ENCODE peak calls at places on chromosomes 2 and 18, in seven cellular contexts. H is HCT116, M is fibroblast of lung, B is psoas muscle, C is colonic mucosa, K is breast epithelium, W is esophagus squamous epithelium. J is an unnamed sample. For H3K9me3, the result is how much of the 10 kb centered on the place peaks cover.

GRCh38 chr18:36942264-36942663 is 113.3 kb downstream of the KIAA1328 start:
- DNase-seq in H (peak), M (peak), B (no peak), C (no peak), K (no peak), W (no peak), J (no peak)

GRCh38 chr2:12949406-12949805 is 232.7 kb downstream of the TRIB2 start:
- DNase-seq in H (no peak), M (no peak), B (no peak), C (no peak), K (no peak), W (no peak), J (no peak)

GRCh38 chr18:68676913-68677312 is 38.0 kb downstream of the TMX3 start:
- DNase-seq in H (no peak), M (no peak), B (no peak), C (no peak), K (no peak), W (no peak), J (no peak)

GRCh38 chr2:161952722-161953322 is 121.2 kb downstream of the DPP4 start:
- DNase-seq in H (no peak), M (no peak), B (no peak), C (no peak), K (no peak), W (no peak), J (no peak)

GRCh38 chr2:33340265-33340664 is 136.2 kb upstream of the RASGRP3 start:
- DNase-seq in H (no peak), M (no peak), B (peak), C (peak), K (peak), W (no peak), J (no peak)

GRCh38 chr2:219570924-219571310 is 422 bp downstream of the OBSL1 start:
- DNase-seq in H (no peak), M (peak), B (no peak), C (no peak), K (no peak), W (no peak), J (no peak)

GRCh38 chr2:130336877-130337734 is 5.6 kb upstream of the IMP4 start:
- DNase-seq in H (peak), M (peak), B (peak), C (peak), K (peak), W (no peak), J (peak)

GRCh38 chr2:69036926-69037325 is 23.9 kb downstream of the ANTXR1 start:
- DNase-seq in H (no peak), M (peak), B (no peak), C (no peak), K (no peak), W (no peak), J (no peak)

GRCh38 chr2:46025081-46025480 is 272.1 kb upstream of the EPAS1 start:
- DNase-seq in H (no peak), M (no peak), B (no peak), C (no peak), K (no peak), W (no peak), J (no peak)

GRCh38 chr2:37417321-37417720 is 72.9 kb downstream of the QPCT start:
- DNase-seq in H (no peak), M (peak), B (no peak), C (no peak), K (no peak), W (no peak), J (no peak)

GRCh38 chr2:85071096-85071495 is 62.1 kb upstream of the TCF7L1 start:
- DNase-seq in H (no peak), M (peak), B (no peak), C (no peak), K (no peak), W (no peak), J (no peak)

GRCh38 chr2:219350215-219350937 is 17.8 kb upstream of the RESP18 start:
- DNase-seq in H (no peak), M (peak), B (no peak), C (no peak), K (no peak), W (no peak), J (no peak)

GRCh38 chr2:166041613-166042012 is 86.2 kb downstream of the SCN1A start:
- DNase-seq in H (no peak), M (no peak), B (no peak), C (no peak), K (no peak), W (no peak), J (no peak)

GRCh38 chr2:196316050-196316430 is 144.7 kb upstream of the STK17B start:
- DNase-seq in H (no peak), M (peak), B (no peak), C (no peak), K (no peak), W (no peak), J (no peak)

GRCh38 chr2:57758686-57759085 is 287.9 kb upstream of the VRK2 start:
- DNase-seq in H (no peak), M (no peak), B (no peak), C (no peak), K (no peak), W (no peak), J (no peak)

GRCh38 chr2:161369311-161369710 is 46.8 kb upstream of the TBR1 start:
- DNase-seq in H (no peak), M (no peak), B (no peak), C (no peak), K (no peak), W (no peak), J (no peak)

GRCh38 chr2:162591403-162592083 is 247.0 kb downstream of the KCNH7 start:
- DNase-seq in H (no peak), M (peak), B (no peak), C (no peak), K (no peak), W (no peak), J (no peak)

GRCh38 chr18:45910405-45911023 is 56.6 kb downstream of the EPG5 start:
- DNase-seq in H (peak), M (peak), B (no peak), C (peak), K (peak), W (no peak), J (peak)

GRCh38 chr2:239293450-239294430 is 107.1 kb downstream of the HDAC4 start:
- DNase-seq in H (no peak), M (no peak), B (peak), C (no peak), K (peak), W (no peak), J (peak)

GRCh38 chr2:138767101-138767500 is 13.1 kb downstream of the NXPH2 start:
- DNase-seq in H (no peak), M (no peak), B (no peak), C (no peak), K (no peak), W (no peak), J (no peak)

GRCh38 chr2:226664140-226664539 is 135.5 kb downstream of the IRS1 start:
- DNase-seq in H (no peak), M (no peak), B (no peak), C (no peak), K (peak), W (no peak), J (no peak)

GRCh38 chr2:68689553-68690537 is 44.8 kb upstream of the ARHGAP25 start:
- DNase-seq in H (no peak), M (no peak), B (no peak), C (no peak), K (no peak), W (no peak), J (no peak)

DNA sequence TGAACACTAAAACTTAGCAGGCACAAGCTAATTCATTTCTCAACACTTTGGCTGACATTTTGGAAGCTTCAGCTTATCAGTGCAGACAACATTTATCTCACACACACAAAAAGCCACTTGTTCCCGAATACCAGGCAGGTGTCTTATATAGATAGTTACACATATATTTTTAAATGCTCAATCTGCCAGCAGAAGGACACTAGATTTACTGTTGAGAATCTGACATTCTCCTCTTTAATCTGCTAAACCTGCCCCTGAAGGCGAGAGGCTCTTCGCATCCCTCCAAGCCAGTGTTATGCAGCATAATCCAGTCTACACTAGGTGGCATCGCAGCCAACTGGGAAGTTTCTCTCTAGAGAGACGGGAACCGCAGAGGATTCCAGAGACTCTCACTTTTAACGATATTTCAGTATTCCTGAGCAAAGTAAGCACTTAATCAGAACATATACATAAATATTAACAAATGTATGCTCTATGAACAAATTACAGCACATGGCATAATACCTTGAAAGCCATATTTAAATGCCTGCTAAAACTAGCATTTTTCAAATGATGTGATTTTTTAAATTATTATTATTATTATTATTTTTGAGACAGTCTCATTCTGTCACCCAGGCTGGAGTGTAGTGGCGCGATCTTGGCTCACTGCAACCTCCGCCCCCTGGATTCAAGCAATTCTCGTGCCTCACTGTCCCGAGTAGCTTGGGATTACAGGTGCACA is 90.2 kb upstream of the SCG2 start:
- DNase-seq in H (peak), M (peak), B (no peak), C (no peak), K (no peak), W (no peak), J (no peak)
- TF ChIP-seq CTCF in H (peak), M (peak), B (peak), C (peak), K (peak), W (peak), J (no peak)

DNA sequence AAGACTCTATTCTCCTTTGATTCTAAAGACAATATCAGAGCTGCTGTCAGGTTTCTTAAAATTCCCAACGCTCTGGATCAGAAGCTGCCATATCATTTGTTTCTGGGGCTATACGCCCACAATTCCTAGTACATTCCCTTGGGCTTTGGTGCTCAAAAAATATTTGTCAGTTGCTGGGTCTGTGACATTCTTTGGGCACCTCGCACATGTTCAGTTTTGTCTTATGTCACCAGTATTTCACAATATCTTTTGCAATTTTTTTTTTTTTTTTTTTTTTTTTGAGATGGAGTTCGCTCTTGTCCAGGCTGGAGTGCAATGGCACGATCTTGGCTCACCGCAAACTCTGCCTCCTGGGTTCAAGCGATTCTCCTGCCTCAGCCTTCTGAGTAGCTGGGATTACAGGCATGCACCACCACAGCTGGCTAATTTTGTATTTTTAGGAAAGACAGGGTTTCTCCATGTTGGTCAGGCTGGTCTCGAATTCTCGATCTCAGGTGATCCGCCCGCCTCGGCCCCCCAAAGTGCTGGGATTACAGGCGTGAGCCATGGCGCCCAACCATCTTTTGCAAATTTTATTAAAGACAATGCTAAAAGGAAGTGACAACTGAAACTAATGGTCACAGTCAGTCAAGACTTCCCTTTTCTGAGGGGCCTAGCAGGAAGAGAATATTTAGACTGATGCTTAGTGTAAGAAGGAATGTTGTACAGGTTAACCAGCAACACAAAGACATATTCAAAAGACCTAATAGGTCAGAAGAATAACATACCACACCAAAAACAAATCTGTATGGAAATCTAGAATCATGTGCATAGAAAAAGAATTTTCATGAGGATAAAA is 6.8 kb downstream of the ZNF397 start:
- DNase-seq in H (no peak), M (no peak), B (no peak), C (no peak), K (no peak), W (no peak), J (no peak)
- H3K9me3 ChIP-seq in H (under half), M (under half), B (under half), C (under half), K (under half), W (under half), J (under half)

DNA sequence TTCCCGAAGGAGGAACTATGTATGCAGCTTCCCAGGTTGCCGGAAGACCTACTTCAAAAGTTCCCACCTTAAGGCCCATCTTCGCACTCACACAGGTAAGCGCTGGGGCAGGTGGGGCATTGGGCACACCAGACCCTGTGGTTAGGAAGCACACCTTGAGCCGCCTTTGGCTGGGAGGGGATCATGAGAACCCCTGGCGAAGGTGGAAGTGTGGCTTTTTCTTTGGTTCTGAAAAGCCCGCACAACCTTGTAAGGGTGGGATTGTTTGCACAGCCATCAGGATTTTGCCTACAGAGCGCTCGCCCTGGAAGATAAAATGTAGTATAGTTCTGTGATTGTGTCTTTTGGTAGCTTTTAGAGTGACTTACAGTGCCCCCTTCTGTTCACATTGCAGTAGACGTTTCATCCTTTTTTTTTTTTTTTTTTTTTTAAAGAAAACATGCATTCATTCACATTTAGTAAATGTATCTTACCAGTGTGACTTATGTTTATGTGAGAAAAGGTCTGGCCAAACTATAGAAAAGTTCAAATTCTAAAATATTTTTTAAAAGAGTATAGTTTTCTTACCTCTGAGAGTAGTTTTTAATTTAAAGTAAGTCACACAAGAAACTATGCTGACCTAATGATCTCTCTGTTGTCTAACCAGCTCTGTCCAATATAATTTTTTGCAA is 5.3 kb downstream of the KLF11 start:
- DNase-seq in H (peak), M (peak), B (peak), C (peak), K (no peak), W (no peak), J (no peak)
- H3K27ac ChIP-seq in H (no peak), M (no peak), B (no peak), C (no peak), K (peak), W (no peak), J (no peak)

DNA sequence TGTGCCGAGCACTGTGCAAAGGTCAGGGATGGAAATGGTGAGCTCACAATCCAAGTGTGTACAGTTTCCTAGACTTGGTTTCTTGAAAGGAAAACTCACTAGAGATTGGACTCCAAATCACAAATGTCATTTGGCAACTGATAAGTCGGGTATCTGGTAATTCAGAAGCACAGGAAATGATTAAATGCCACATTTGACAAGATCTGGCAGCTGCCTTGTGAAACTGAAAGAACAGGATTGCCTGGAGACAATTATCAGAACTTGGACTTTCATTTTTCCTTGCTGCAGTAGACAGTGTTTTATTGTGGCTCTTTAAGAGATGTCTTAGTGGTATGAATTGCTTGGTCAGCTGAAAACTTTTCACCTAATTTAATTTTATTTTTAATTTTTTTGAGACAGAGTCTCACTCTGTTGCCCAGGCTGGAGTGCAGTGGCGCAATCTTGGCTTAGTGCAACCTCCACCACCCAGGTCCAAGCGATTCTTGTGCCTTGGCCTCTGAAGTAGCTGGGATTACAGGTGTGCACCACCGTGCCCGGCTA is 19.2 kb downstream of the ITGA6 start:
- DNase-seq in H (no peak), M (no peak), B (no peak), C (no peak), K (no peak), W (no peak), J (no peak)
- TF ChIP-seq CTCF in H (no peak), M (no peak), B (no peak), C (no peak), K (no peak), W (no peak), J (no peak)

DNA sequence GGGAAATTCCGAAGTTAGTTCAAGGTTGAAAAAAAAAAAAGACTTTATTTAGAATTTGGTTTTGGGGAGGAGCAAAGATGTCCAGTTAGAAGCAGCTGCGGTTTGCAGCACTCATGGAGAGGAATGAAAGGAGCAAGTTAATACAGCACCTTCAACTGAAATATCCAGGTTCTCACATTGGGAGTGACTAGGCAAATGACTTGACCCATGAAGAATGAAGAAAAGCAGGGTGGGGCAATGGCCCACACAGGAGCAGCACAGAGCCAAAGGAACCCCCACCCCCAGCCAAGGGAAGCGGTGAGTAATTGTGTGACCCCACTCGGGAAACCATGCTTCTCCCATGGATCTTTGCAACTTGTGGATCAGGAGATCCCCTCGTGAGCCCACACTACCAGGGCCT is 32.8 kb downstream of the ZNF892 start:
- DNase-seq in H (no peak), M (no peak), B (no peak), C (no peak), K (no peak), W (no peak), J (no peak)
- H3K9me3 ChIP-seq in H (under half), M (under half), B (under half), C (under half), K (under half), W (under half), J (under half)

DNA sequence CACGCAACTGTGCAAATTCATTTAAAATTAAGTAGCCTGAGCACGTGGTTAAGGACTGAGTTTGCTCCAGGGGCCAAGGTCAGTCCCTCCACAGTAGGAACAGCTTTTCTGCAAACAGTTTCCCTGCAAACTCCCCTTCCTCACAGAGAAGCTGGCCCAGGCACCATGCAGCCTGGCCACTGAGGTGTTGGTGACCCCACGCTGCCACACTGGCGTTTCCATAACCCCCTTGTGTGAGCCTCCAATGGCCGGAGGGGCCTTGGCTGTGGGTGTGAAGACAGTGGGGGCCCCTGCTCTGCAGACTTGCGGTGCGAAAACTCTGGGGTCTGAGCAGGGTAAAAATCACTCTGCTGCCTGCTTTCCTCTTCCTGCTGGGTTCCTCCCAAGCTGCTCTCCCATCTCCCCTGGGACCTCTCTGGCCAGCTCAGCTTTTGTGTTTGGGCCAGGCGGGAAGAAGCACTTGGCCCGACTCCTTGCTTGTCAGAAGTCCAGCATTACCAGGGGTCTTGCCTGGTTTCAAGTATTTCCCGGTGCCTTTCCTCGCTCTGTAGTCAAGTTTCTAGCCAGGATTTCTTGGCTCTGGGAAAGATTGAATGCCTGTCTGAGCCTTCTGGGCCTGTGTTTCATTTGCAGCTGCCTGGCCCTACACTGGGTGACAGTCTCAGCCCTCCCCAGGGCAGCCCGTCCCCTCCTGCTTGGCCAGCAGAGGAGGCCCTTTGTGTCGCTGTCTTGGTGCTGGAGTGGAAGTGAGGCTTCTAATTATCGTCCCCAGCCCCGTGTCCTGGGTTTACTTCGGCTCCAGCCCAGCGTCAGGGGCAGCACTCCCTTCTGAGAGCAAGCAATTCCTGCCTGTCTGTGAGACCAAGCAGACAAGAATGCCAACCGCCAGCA is 131.4 kb upstream of the SLC1A4 start:
- DNase-seq in H (no peak), M (peak), B (peak), C (peak), K (no peak), W (no peak), J (no peak)
- H3K27ac ChIP-seq in H (peak), M (peak), B (peak), C (peak), K (peak), W (peak), J (no peak)

J was measured in CD4-positive, alpha-beta T cell.